ENCODE peak calls at places on chromosomes 12 and 14, in five cellular contexts. O is A549, C is left lung, Q is heart left ventricle, Y is ovary. X is an unnamed sample. For H3K4me1, the result is how much of the 10 kb centered on the place peaks cover.

GRCh38 chr12:47509398-47509851 is 196.4 kb downstream of the RPAP3 start:
- DNase-seq in O (peak), C (no peak), Q (no peak), Y (no peak), X (no peak)

GRCh38 chr12:4274960-4275868 is 1.7 kb downstream of the CCND2 start:
- DNase-seq in O (no peak), C (no peak), Q (peak), Y (no peak), X (no peak)

GRCh38 chr12:64824500-64825142 is at the start of gene TBC1D30:
- DNase-seq in O (no peak), C (no peak), Q (peak), Y (peak), X (peak)

GRCh38 chr12:98863167-98863566 is 218.1 kb downstream of the APAF1 start:
- DNase-seq in O (no peak), C (no peak), Q (no peak), Y (no peak), X (no peak)

GRCh38 chr12:117052386-117053049 is 46.7 kb downstream of the TESC start:
- DNase-seq in O (no peak), C (no peak), Q (peak), Y (no peak), X (no peak)

GRCh38 chr14:99441918-99442317 is 38.7 kb downstream of the SETD3 start:
- DNase-seq in O (no peak), C (no peak), Q (no peak), Y (no peak), X (no peak)

GRCh38 chr12:93387780-93388179 is 10.1 kb downstream of the NUDT4 start:
- DNase-seq in O (no peak), C (no peak), Q (no peak), Y (no peak), X (no peak)

GRCh38 chr12:27142102-27142721 is 59.8 kb upstream of the C12orf71 start:
- DNase-seq in O (peak), C (peak), Q (peak), Y (peak), X (no peak)

GRCh38 chr14:35229495-35230089 is 62.6 kb upstream of the PSMA6 start:
- DNase-seq in O (no peak), C (no peak), Q (no peak), Y (no peak), X (no peak)

GRCh38 chr12:13851828-13852227 is 129.6 kb downstream of the GRIN2B start:
- DNase-seq in O (peak), C (no peak), Q (no peak), Y (no peak), X (no peak)

GRCh38 chr12:57069522-57069921 is 9.1 kb downstream of the NEMP1 start:
- DNase-seq in O (peak), C (peak), Q (peak), Y (peak), X (peak)

GRCh38 chr12:103373088-103373523 is 122.7 kb downstream of the C12orf42 start:
- DNase-seq in O (no peak), C (no peak), Q (no peak), Y (no peak), X (no peak)

GRCh38 chr12:56687225-56688128 is 607 bp downstream of the PTGES3 start:
- DNase-seq in O (peak), C (peak), Q (peak), Y (peak), X (peak)

GRCh38 chr12:79522657-79523386 is 167.9 kb downstream of the PAWR start:
- DNase-seq in O (no peak), C (no peak), Q (no peak), Y (no peak), X (no peak)

GRCh38 chr12:129102233-129102632 is 249.0 kb downstream of the GLT1D1 start:
- DNase-seq in O (no peak), C (no peak), Q (no peak), Y (no peak), X (no peak)

GRCh38 chr12:127820846-127821245 is 446.1 kb upstream of the TMEM132C start:
- DNase-seq in O (no peak), C (no peak), Q (no peak), Y (no peak), X (no peak)

GRCh38 chr14:24192933-24193332 is 2.3 kb downstream of the TM9SF1 start:
- DNase-seq in O (no peak), C (no peak), Q (no peak), Y (no peak), X (no peak)

GRCh38 chr12:14257734-14258467 is 107.6 kb upstream of the ATF7IP start:
- DNase-seq in O (peak), C (peak), Q (peak), Y (peak), X (peak)

GRCh38 chr12:70040141-70040540 is 203.1 kb upstream of the CNOT2 start:
- DNase-seq in O (no peak), C (no peak), Q (no peak), Y (no peak), X (no peak)

GRCh38 chr14:67426161-67426560 is 14.2 kb upstream of the PLEK2 start:
- DNase-seq in O (no peak), C (no peak), Q (peak), Y (no peak), X (peak)

GRCh38 chr14:66228267-66228970 is 257.8 kb upstream of the CCDC196 start:
- DNase-seq in O (peak), C (no peak), Q (no peak), Y (no peak), X (no peak)

GRCh38 chr12:9606247-9606646 is 1.5 kb downstream of the KLRB1 start:
- DNase-seq in O (no peak), C (no peak), Q (no peak), Y (no peak), X (no peak)

GRCh38 chr12:77064891-77065360 is 443 bp downstream of the E2F7 start:
- DNase-seq in O (no peak), C (no peak), Q (no peak), Y (no peak), X (peak)

GRCh38 chr14:36556811-36557433 is 25.5 kb downstream of the NKX2-8 start:
- DNase-seq in O (peak), C (no peak), Q (no peak), Y (no peak), X (no peak)

GRCh38 chr12:117213295-117213808 is 23.1 kb upstream of the FBXO21 start:
- DNase-seq in O (no peak), C (no peak), Q (no peak), Y (no peak), X (no peak)

GRCh38 chr12:30515351-30515750 is 180.3 kb downstream of the IPO8 start:
- DNase-seq in O (peak), C (no peak), Q (no peak), Y (no peak), X (no peak)

DNA sequence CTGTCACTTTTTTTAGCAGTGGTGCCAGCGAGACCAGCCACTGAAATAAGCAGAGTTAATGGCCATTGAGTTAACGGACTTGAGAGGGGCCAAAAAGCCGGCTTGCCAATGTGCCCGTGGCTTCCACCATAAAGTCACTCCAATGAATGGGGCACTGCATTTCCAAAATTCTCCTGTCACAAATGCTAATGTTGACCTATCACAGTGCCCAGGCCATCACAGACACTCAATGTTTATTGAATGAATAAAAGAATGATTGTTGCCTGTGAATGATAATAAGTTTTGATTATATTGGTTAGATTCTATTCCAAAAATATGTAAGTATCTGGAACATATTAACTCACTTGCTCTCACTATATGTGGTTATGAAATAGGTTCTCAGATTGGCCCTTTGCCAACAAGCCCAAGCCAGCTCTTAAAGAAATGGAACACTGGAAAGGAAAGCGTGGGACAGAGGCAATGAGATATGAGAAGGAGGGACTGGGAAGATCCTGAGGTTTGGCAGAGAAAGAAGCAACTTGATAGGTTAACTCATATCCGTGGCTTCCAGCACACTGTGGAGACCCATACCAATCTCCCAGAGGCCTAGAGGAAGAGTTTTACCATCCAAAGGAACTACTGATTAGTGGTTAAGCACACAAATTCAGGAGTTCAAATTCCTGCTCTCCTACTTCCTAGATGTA is 108.7 kb downstream of the BTG1 start:
- DNase-seq in O (no peak), C (no peak), Q (no peak), Y (no peak), X (no peak)
- H3K4me1 ChIP-seq in O (under half), C (under half), Q (under half), Y (under half), X (under half)

DNA sequence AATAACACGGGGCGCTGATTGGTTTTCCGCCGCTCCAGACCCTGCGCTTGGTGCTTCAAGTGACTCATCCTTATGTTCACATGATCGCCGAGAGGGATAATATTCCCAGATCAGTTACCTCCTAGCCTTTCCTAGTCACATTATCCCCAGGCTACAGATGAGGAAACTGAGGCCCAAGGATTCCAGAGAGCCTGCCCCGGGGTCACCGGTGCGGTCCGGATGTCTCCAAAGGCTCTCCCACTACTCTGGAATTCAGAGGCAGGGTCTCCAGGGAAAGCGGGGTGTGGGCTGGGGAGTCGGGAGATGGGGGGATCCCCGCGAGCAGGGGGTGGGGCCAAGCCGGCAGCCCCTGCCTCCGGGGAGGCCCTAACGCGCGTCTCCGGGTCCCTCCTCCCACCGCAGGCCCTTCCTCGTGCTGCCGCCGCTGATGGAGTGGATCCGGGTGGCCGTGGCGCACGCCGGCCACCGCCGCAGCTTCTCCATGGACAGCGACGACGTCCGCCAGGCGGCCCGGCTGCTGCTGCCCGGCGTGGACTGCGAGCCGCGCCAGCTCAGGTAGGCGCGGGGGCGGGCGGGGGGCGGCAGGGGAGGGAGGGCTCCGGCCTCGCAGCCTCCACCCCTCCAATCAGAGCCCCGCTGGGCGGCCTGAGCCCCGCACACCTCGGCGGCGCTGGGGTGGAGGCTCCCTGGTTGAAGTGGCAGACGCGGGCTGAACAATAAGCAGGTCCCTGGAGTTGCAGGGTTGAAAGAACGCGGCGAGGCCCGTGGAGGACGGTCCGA is 104.7 kb upstream of the PWP1 start:
- DNase-seq in O (no peak), C (no peak), Q (no peak), Y (no peak), X (no peak)
- TF ChIP-seq CTCF in O (no peak), C (no peak), Q (no peak), Y (no peak), X (no peak)

DNA sequence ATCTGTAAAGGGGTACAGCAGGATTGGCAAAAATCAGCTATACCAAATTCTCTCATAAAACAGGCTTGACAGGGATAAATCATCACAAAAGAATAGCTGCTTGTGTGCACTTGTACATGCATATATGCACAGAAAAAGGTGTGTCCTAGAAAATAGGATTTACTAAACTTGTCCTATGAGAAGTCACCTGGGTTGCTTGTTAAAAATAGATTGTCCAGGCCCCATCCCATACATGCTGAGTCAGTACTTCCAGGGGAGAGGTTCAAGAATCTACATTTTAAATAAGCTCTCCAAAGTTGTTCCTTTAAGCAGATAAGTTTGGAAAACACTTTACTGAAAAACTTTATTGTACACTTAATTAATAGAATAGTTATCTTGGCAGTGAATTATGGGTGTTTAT is 123.1 kb downstream of the ANO6 start:
- DNase-seq in O (no peak), C (no peak), Q (no peak), Y (no peak), X (no peak)
- H3K4me1 ChIP-seq in O (under half), C (under half), Q (under half), Y (under half), X (under half)

GRCh38 chr12:111066744-111067437 is 146.5 kb upstream of the MYL2 start:
- DNase-seq in O (peak), C (no peak), Q (no peak), Y (no peak), X (no peak)

GRCh38 chr12:111064154-111064553 is 143.8 kb upstream of the MYL2 start:
- DNase-seq in O (no peak), C (no peak), Q (no peak), Y (no peak), X (no peak)

GRCh38 chr12:111067498-111067897 is 147.1 kb upstream of the MYL2 start:
- DNase-seq in O (peak), C (no peak), Q (no peak), Y (no peak), X (no peak)

GRCh38 chr12:111063296-111064026 is 143.1 kb upstream of the MYL2 start:
- DNase-seq in O (peak), C (no peak), Q (no peak), Y (no peak), X (no peak)

DNA sequence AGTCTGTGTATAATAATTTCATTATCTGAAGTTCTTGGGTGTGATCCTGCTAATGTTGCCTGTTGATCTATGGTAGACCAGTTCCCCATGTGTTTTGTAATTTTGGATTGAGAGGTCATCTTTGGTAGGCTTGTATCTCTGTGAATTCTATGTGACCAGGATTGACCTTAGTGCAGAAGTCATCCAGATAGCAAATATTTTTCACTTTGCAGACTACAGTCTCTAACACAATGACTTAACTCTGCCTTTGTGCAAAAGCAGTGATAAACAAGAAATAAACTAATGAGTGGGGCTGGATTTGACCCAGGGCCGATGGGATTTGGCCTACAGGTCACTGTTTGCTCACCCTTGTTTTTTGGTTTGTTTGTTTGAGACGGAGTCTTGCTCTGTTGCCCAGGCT is 144.6 kb upstream of the MYL2 start:
- DNase-seq in O (no peak), C (no peak), Q (no peak), Y (no peak), X (no peak)
- TF ChIP-seq CTCF in O (no peak), C (no peak), Q (no peak), Y (no peak), X (no peak)

DNA sequence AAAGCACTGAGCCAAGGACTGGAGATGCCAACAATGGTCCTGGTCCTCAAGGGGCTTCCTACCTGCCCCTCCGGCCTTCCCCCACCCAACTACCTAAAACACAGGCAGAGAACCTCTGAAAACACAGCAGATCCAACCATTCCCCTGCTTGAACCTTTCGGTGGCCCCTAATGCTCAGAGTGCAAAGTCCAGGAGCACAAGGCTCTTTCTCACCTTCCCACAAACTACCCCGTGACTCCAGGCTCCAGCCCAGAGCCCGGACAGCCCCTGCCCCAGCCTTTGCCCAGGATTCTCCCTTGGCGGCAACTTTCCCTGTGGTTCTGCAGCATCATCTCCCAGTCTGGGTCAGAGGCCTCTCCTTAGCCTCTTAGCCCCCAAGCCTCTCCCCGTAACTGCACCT is 1.6 kb upstream of the CD9 start:
- DNase-seq in O (no peak), C (no peak), Q (no peak), Y (no peak), X (no peak)
- H3K4me1 ChIP-seq in O (under half), C (under half), Q (under half), Y (under half), X (under half)

GRCh38 chr12:120225852-120226640 is 25.1 kb upstream of the RPLP0 start:
- DNase-seq in O (no peak), C (peak), Q (peak), Y (no peak), X (no peak)
- TF ChIP-seq CTCF in O (no peak), C (no peak), Q (no peak), Y (no peak), X (no peak)

GRCh38 chr12:132454154-132454948 is 35.6 kb upstream of the FBRSL1 start:
- DNase-seq in O (no peak), C (no peak), Q (no peak), Y (peak), X (no peak)
- H3K4me1 ChIP-seq in O (under half), C (under half), Q (under half), Y (under half), X (under half)

DNA sequence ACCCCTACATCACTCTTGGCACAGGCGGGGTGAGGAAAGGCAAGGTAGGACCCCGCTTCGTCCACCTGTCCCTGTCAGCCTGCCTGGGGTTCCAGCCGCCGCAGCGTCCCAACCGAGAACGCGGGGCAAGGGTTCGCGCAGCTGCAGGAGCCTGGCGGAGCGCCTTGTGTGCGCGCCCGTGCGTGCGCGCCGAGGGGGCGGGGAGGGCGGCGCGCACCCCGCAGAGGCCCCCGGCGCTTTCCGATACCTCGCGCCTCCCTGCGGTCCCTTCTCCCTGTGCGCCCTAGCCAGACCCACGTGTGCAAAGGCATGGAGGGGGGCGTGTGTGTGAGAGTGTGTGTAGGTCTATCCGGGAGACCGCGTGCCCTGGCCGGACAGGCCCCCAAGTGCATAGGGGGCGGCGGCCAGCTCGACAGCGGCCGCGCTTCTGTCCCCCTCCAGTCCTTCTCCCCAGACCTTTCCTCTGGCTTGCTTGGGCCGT is 122.4 kb downstream of the TSPAN9 start:
- DNase-seq in O (peak), C (no peak), Q (peak), Y (peak), X (no peak)
- TF ChIP-seq CTCF in O (no peak), C (no peak), Q (no peak), Y (peak), X (no peak)

X was measured in pancreas.